ENCODE peak calls at places on chromosomes 5 and 9, in ten cellular contexts. F, Z, Q, U, K, G, M, A, Y and B are unnamed samples.

GRCh38 chr5:81425569-81425968 is 31.6 kb upstream of the ACOT12 start:
- DNase-seq in F (no peak), Z (no peak), Q (peak; percentile 63), U (peak; percentile 34), K (no peak), G (no peak), M (no peak), A (no peak), Y (peak; percentile 17), B (no peak)

GRCh38 chr5:134070648-134070978 is 43.9 kb upstream of the TCF7 start:
- DNase-seq in F (no peak), Z (no peak), Q (no peak), U (peak; percentile 16), K (no peak), G (no peak), M (no peak), A (no peak), Y (no peak), B (no peak)

GRCh38 chr9:7370378-7370777 is 429.2 kb downstream of the DMAC1 start:
- DNase-seq in F (no peak), Z (no peak), Q (no peak), U (no peak), K (no peak), G (no peak), M (no peak), A (no peak), Y (no peak), B (no peak)

GRCh38 chr5:178434016-178434761 is 156.0 kb downstream of the COL23A1 start:
- DNase-seq in F (no peak), Z (no peak), Q (no peak), U (no peak), K (no peak), G (no peak), M (no peak), A (no peak), Y (no peak), B (no peak)

GRCh38 chr9:123115146-123115913 is 81.9 kb downstream of the GPR21 start:
- DNase-seq in F (no peak), Z (no peak), Q (no peak), U (no peak), K (no peak), G (no peak), M (no peak), A (no peak), Y (no peak), B (no peak)

GRCh38 chr5:130282044-130282443 is 377.8 kb downstream of the CHSY3 start:
- DNase-seq in F (no peak), Z (no peak), Q (no peak), U (peak; percentile 89), K (no peak), G (no peak), M (no peak), A (no peak), Y (no peak), B (no peak)

GRCh38 chr5:77852514-77853352 is 76.6 kb upstream of the TBCA start:
- DNase-seq in F (no peak), Z (no peak), Q (no peak), U (no peak), K (peak; percentile 59), G (peak; percentile 86), M (no peak), A (no peak), Y (peak; percentile 70), B (peak; percentile 73)

GRCh38 chr9:72871685-72872084 is 81.2 kb downstream of the ALDH1A1 start:
- DNase-seq in F (no peak), Z (no peak), Q (no peak), U (no peak), K (no peak), G (no peak), M (no peak), A (no peak), Y (no peak), B (no peak)